ENCODE peak calls at places on chromosomes 16 and 17, in five cellular contexts. W, X, O, S and Y are unnamed samples.

GRCh38 chr17:253091-253846 is 71.8 kb upstream of the DOC2B start:
- DNase-seq in O (peak), S (peak), X (no peak), W (no peak), Y (peak)

GRCh38 chr16:81565633-81566032 is 121.0 kb downstream of the CMIP start:
- DNase-seq in W (no peak), X (no peak), S (no peak), O (no peak), Y (no peak)

GRCh38 chr16:81513204-81514040 is 68.8 kb downstream of the CMIP start:
- DNase-seq in S (no peak), X (peak), W (peak), O (peak), Y (peak)

GRCh38 chr16:27235055-27235937 is 32.0 kb downstream of the KDM8 start:
- DNase-seq in S (peak), W (peak), X (peak), O (no peak), Y (peak)

GRCh38 chr17:79777844-79778503 is at the start of gene CBX2:
- DNase-seq in X (no peak), S (peak), O (peak), W (peak), Y (peak)

GRCh38 chr17:78528541-78528940 is 48.7 kb downstream of the DNAH17 start:
- DNase-seq in W (no peak), X (no peak), S (no peak), O (no peak), Y (no peak)

GRCh38 chr17:19370493-19370960 is 7.8 kb upstream of the MAPK7 start:
- DNase-seq in W (no peak), O (no peak), S (no peak), X (no peak), Y (no peak)

GRCh38 chr16:83403751-83404150 is 404.0 kb upstream of the HSBP1 start:
- DNase-seq in S (no peak), W (no peak), O (no peak), X (no peak), Y (no peak)

GRCh38 chr17:56595831-56596740 is 2.6 kb downstream of the NOG start:
- DNase-seq in S (no peak), X (no peak), W (no peak), O (peak), Y (no peak)

GRCh38 chr17:8041249-8041928 is 2.5 kb downstream of the ALOX15B start:
- DNase-seq in O (no peak), W (peak), X (peak), S (peak), Y (no peak)

GRCh38 chr16:735982-736453 is 4.8 kb downstream of the CIAO3 start:
- DNase-seq in X (no peak), S (no peak), O (no peak), W (no peak), Y (no peak)

GRCh38 chr17:20216154-20216815 is 207.1 kb downstream of the SPECC1 start:
- DNase-seq in O (no peak), X (no peak), W (peak), S (no peak), Y (no peak)

GRCh38 chr17:72707881-72708280 is 384.6 kb downstream of the SLC39A11 start:
- DNase-seq in X (no peak), S (no peak), W (no peak), O (no peak), Y (no peak)

GRCh38 chr17:79609175-79609589 is 1.7 kb downstream of the RBFOX3 start:
- DNase-seq in S (no peak), W (no peak), X (no peak), O (no peak), Y (no peak)

GRCh38 chr17:38922538-38923291 is 2.7 kb upstream of the LASP1NB start:
- DNase-seq in X (peak), O (peak), W (no peak), S (peak), Y (peak)

GRCh38 chr16:68257906-68258800 is 6.2 kb upstream of the SLC7A6 start:
- DNase-seq in S (no peak), W (peak), X (no peak), O (no peak), Y (no peak)

GRCh38 chr16:46658925-46659324 is 30.1 kb downstream of the VPS35 start:
- DNase-seq in S (no peak), X (peak), W (no peak), O (no peak), Y (no peak)

GRCh38 chr17:15404116-15404730 is 62.8 kb upstream of the TEKT3 start:
- DNase-seq in X (no peak), O (no peak), W (no peak), S (no peak), Y (peak)

GRCh38 chr17:74671031-74671771 is 41.5 kb downstream of the CD300LF start:
- DNase-seq in S (peak), X (peak), W (peak), O (peak), Y (peak)

GRCh38 chr17:10870651-10871050 is 32.8 kb upstream of the PIRT start:
- DNase-seq in X (no peak), O (no peak), S (no peak), W (no peak), Y (no peak)

GRCh38 chr17:80095844-80096475 is 5.4 kb upstream of the GAA start:
- DNase-seq in S (no peak), O (peak), W (no peak), X (no peak), Y (no peak)

GRCh38 chr17:34598161-34598776 is 18.9 kb downstream of the TMEM132E start:
- DNase-seq in O (peak), X (no peak), W (no peak), S (no peak), Y (no peak)

GRCh38 chr16:4264546-4264945 is 8.3 kb downstream of the TFAP4 start:
- DNase-seq in X (no peak), O (no peak), W (no peak), S (no peak), Y (no peak)

GRCh38 chr16:89472711-89473075 is 17.7 kb downstream of the ANKRD11 start:
- DNase-seq in O (no peak), X (no peak), S (no peak), W (no peak), Y (no peak)

GRCh38 chr17:8964801-8965393 is 610 bp downstream of the PIK3R5 start:
- DNase-seq in O (no peak), X (no peak), W (no peak), S (no peak), Y (no peak)

GRCh38 chr17:81731271-81731670 is 19.2 kb downstream of the SLC25A10 start:
- DNase-seq in O (no peak), S (no peak), X (no peak), W (no peak), Y (no peak)

GRCh38 chr16:29959293-29959692 is 2.6 kb upstream of the TMEM219 start:
- DNase-seq in O (no peak), W (no peak), S (no peak), X (no peak), Y (no peak)

GRCh38 chr16:29961127-29961478 is 776 bp upstream of the TMEM219 start:
- DNase-seq in X (no peak), W (no peak), S (no peak), O (no peak), Y (no peak)

GRCh38 chr16:29962344-29962994 is 590 bp downstream of the TMEM219 start:
- DNase-seq in W (peak), S (peak), O (no peak), X (peak), Y (no peak)

GRCh38 chr16:29963021-29963743 is 1.3 kb downstream of the TMEM219 start:
- DNase-seq in W (no peak), S (no peak), X (no peak), O (no peak), Y (peak)

GRCh38 chr16:29961479-29962343 is at the start of gene TMEM219:
- DNase-seq in W (peak), S (peak), X (peak), O (peak), Y (peak)
- TF ChIP-seq EP300 in W (no peak), S (no peak), X (no peak), O (no peak), Y (no peak)

GRCh38 chr17:64575431-64575830 is 68.7 kb downstream of the CEP95 start:
- DNase-seq in W (no peak), X (no peak), S (no peak), O (no peak), Y (no peak)

GRCh38 chr17:64585146-64585545 is 77.0 kb downstream of the SMURF2 start:
- DNase-seq in W (no peak), X (no peak), O (no peak), S (no peak), Y (no peak)

GRCh38 chr17:64574646-64575045 is 67.9 kb downstream of the CEP95 start:
- DNase-seq in X (no peak), S (no peak), W (no peak), O (no peak), Y (no peak)

GRCh38 chr17:64583055-64583454 is 76.3 kb downstream of the CEP95 start:
- DNase-seq in S (no peak), X (no peak), W (no peak), O (no peak), Y (no peak)

GRCh38 chr17:64580384-64581307 is 73.9 kb downstream of the CEP95 start:
- DNase-seq in S (no peak), X (no peak), O (no peak), W (no peak), Y (no peak)
- TF ChIP-seq EP300 in S (no peak), X (no peak), O (no peak), W (no peak), Y (no peak)

GRCh38 chr16:66673691-66674090 is 22.9 kb downstream of the CMTM4 start:
- DNase-seq in X (no peak), O (no peak), S (no peak), W (no peak), Y (no peak)

GRCh38 chr16:66667944-66668343 is 28.6 kb downstream of the CMTM4 start:
- DNase-seq in X (no peak), W (no peak), O (no peak), S (no peak), Y (no peak)

GRCh38 chr16:66670691-66671090 is 25.9 kb downstream of the CMTM4 start:
- DNase-seq in S (no peak), W (no peak), X (no peak), O (no peak), Y (no peak)

GRCh38 chr16:66668777-66669444 is 27.6 kb downstream of the CMTM4 start:
- DNase-seq in O (no peak), S (no peak), W (no peak), X (no peak), Y (no peak)
- TF ChIP-seq EP300 in O (no peak), S (no peak), W (no peak), X (no peak), Y (no peak)

GRCh38 chr16:28977703-28978641 is 3.4 kb downstream of the SPNS1 start:
- DNase-seq in X (no peak), S (no peak), O (peak), W (no peak), Y (no peak)

GRCh38 chr16:28974007-28974436 is 556 bp upstream of the SPNS1 start:
- DNase-seq in O (peak), X (peak), S (peak), W (peak), Y (peak)

GRCh38 chr16:28975158-28975603 is 603 bp downstream of the SPNS1 start:
- DNase-seq in W (no peak), S (no peak), O (no peak), X (no peak), Y (no peak)

DNA sequence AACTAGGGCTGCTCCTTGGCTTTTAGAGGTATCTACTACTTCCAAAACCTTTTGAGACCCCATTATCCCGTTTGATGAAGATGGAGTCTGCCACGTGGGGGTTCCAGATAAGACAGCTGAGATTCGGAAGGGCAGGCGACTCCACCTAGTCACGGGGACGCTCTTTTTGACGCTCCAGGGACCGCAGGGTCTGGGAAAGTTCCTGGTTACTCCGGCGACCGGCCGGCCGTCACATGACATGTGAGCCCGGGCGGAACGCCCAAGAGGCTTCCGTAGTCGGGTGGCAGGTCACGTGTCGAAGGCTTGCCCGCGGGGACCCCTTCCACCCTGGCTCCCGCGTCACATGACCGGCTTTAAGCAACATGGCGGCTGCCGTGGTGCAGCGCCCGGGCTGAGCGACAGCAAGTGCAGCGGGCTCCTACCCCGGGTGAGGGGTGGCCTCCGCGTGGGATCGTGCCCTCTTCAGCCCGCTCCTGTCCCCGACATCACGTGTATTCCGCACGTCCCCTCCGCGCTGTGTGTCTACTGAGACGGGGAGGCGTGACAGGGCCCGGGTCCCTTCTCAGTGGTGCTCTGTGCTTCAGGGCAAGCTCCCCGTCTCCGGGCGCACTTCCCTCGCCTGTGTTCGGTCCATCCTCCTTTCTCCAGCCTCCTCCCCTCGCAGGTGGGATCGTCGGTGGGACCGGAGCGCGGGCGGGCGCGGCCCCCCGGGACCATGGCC is at the start of gene SPNS1:
- DNase-seq in W (peak), O (peak), X (peak), S (peak), Y (peak)
- TF ChIP-seq EP300 in W (no peak), O (no peak), X (peak), S (no peak), Y (no peak)

GRCh38 chr17:50339381-50339780 is 6.5 kb upstream of the XYLT2 start:
- DNase-seq in X (no peak), S (peak), O (no peak), W (no peak), Y (no peak)

GRCh38 chr17:50337956-50338355 is 8.0 kb upstream of the XYLT2 start:
- DNase-seq in O (no peak), X (no peak), W (no peak), S (no peak), Y (no peak)

GRCh38 chr17:50338645-50339044 is 7.3 kb upstream of the XYLT2 start:
- DNase-seq in X (no peak), O (no peak), W (no peak), S (no peak), Y (no peak)
- TF ChIP-seq EP300 in X (no peak), O (no peak), W (no peak), S (no peak), Y (no peak)

DNA sequence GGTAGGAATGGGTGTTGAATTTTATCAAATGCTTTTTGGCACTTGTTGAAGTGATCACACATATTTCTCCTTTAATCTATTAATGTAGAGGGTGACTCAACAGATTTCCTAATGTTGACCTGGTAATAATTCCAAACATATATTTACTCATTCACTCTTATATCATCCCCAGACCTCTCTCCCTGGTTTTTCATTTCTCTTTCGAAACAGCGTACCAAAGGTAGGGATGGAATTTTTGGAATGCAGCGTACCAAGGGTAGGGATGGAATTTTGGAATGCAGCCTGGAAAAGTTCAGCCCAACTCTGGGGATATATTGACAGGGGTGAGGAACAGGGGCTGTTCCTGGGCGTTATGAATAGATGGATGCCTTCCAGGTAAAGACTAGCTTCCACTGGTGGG is 7.3 kb downstream of the KIF18B start:
- DNase-seq in S (no peak), O (no peak), X (no peak), W (peak), Y (no peak)
- TF ChIP-seq EP300 in S (no peak), O (no peak), X (no peak), W (peak), Y (no peak)